ENCODE peak calls at places on chromosome 19, in six cellular contexts. D is esophagus muscularis mucosa, S is body of pancreas, Y is BE2C, F is hepatocyte, N is ovary. L is an unnamed sample. For H3K9me3, the result is how much of the 10 kb centered on the place peaks cover.

GRCh38 chr19:52170863-52171320 is 529 bp downstream of the ZNF836 start:
- DNase-seq in Y (peak), D (no peak), F (peak), N (peak), S (peak), L (peak)

GRCh38 chr19:58550362-58551122 is 4.4 kb downstream of the CHMP2A start:
- DNase-seq in N (no peak), Y (no peak), F (no peak), D (no peak), S (no peak), L (no peak)

GRCh38 chr19:41776700-41777099 is 19.7 kb upstream of the CEACAM3 start:
- DNase-seq in F (no peak), N (no peak), Y (no peak), D (no peak), S (no peak), L (no peak)

GRCh38 chr19:48249502-48250014 is 6.2 kb downstream of the CARD8 start:
- DNase-seq in D (no peak), N (no peak), Y (no peak), F (no peak), S (peak), L (no peak)

GRCh38 chr19:40266111-40266510 is 19.0 kb downstream of the AKT2 start:
- DNase-seq in S (peak), Y (no peak), D (no peak), N (no peak), F (no peak), L (no peak)

GRCh38 chr19:19774354-19775033 is 41.6 kb upstream of the ZNF14 start:
- DNase-seq in S (no peak), F (no peak), D (no peak), N (no peak), Y (no peak), L (no peak)

GRCh38 chr19:33279430-33280350 is 22.6 kb downstream of the CEBPA start:
- DNase-seq in D (no peak), S (no peak), Y (no peak), N (no peak), F (peak), L (no peak)

GRCh38 chr19:40309666-40310065 is 24.5 kb upstream of the AKT2 start:
- DNase-seq in D (no peak), N (no peak), F (no peak), S (no peak), Y (no peak), L (no peak)

GRCh38 chr19:55651236-55651635 is 3.2 kb downstream of the CCDC106 start:
- DNase-seq in S (no peak), N (peak), D (no peak), F (no peak), Y (no peak), L (no peak)

GRCh38 chr19:15944401-15944800 is 4.4 kb upstream of the OR10H4 start:
- DNase-seq in Y (no peak), F (no peak), N (no peak), S (no peak), D (no peak), L (no peak)

GRCh38 chr19:34276614-34277013 is 22.3 kb downstream of the GARRE1 start:
- DNase-seq in N (no peak), D (no peak), S (peak), Y (no peak), F (no peak), L (no peak)

GRCh38 chr19:16216744-16217670 is 19.3 kb downstream of the AP1M1 start:
- DNase-seq in F (no peak), N (no peak), Y (no peak), S (no peak), D (no peak), L (no peak)

GRCh38 chr19:29966594-29967249 is 24.7 kb downstream of the URI1 start:
- DNase-seq in Y (no peak), D (no peak), N (no peak), F (no peak), S (no peak), L (no peak)

GRCh38 chr19:6092329-6093286 is 17.7 kb downstream of the RFX2 start:
- DNase-seq in Y (peak), F (peak), N (peak), D (no peak), S (peak), L (peak)

GRCh38 chr19:29622191-29623070 is 16.3 kb downstream of the POP4 start:
- DNase-seq in S (no peak), Y (no peak), F (no peak), N (no peak), D (no peak), L (no peak)

GRCh38 chr19:39402417-39403297 is 4.0 kb upstream of the ZFP36 start:
- DNase-seq in N (peak), F (peak), D (peak), Y (peak), S (peak), L (peak)

GRCh38 chr19:35066691-35067563 is 25.4 kb downstream of the HPN start:
- DNase-seq in D (peak), Y (peak), F (peak), S (peak), N (peak), L (peak)

GRCh38 chr19:9531933-9532332 is 6.5 kb downstream of the ZNF426 start:
- DNase-seq in N (no peak), D (no peak), S (no peak), F (no peak), Y (no peak), L (no peak)

GRCh38 chr19:51433092-51433491 is 15.7 kb upstream of the SIGLEC10 start:
- DNase-seq in Y (no peak), S (no peak), F (no peak), D (no peak), N (no peak), L (no peak)

GRCh38 chr19:18915639-18916038 is 3.5 kb downstream of the COPE start:
- DNase-seq in F (no peak), N (no peak), D (no peak), Y (peak), S (peak), L (peak)

GRCh38 chr19:51146751-51147150 is 4.7 kb downstream of the SIGLEC7 start:
- DNase-seq in Y (no peak), N (no peak), D (no peak), F (no peak), S (no peak), L (no peak)

GRCh38 chr19:13417054-13417453 is 89.2 kb downstream of the CACNA1A start:
- DNase-seq in D (no peak), Y (peak), F (no peak), N (no peak), S (peak), L (no peak)

GRCh38 chr19:17877696-17878095 is 6.0 kb downstream of the SLC5A5 start:
- DNase-seq in F (no peak), S (no peak), N (no peak), Y (no peak), D (no peak), L (no peak)

GRCh38 chr19:10453852-10454251 is 33.5 kb downstream of the PDE4A start:
- DNase-seq in S (no peak), Y (no peak), D (no peak), N (no peak), F (no peak), L (no peak)

GRCh38 chr19:49641688-49642487 is at the start of gene SCAF1:
- DNase-seq in Y (peak), S (peak), N (peak), D (peak), F (peak), L (peak)

GRCh38 chr19:1251503-1252220 is 3.3 kb downstream of the MIDN start:
- DNase-seq in F (peak), S (peak), D (no peak), Y (peak), N (peak), L (no peak)

GRCh38 chr19:17562097-17562496 is 6.6 kb downstream of the COLGALT1 start:
- DNase-seq in N (no peak), D (no peak), F (no peak), S (no peak), Y (no peak), L (no peak)

GRCh38 chr19:734716-735115 is 16.2 kb upstream of the MISP start:
- DNase-seq in D (no peak), S (no peak), Y (no peak), N (no peak), F (no peak), L (no peak)

GRCh38 chr19:17524651-17525050 is 13.2 kb downstream of the PGLS start:
- DNase-seq in Y (no peak), F (no peak), S (no peak), D (no peak), N (no peak), L (no peak)

DNA sequence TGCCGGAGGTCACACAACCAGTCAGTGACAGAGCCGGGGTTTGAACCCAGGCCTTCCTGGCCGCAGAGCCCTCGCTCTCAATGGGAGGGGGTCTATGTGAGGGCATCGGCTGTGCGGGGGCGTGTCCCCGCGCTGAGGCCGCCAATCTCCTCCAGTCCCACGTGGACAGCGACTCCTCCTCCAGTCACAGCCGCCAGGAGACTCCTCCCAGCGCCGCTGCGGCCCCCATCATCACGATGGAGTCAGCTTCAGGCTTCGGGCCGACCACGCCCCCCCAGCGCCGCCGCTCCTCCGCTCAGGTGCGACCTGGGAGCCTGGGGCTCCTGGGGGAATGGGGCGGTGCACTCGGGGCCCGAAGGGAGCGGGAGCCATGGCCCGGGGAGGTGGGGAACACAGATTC is 6.0 kb downstream of the SPRED3 start:
- DNase-seq in S (no peak), Y (no peak), N (no peak), D (no peak), F (peak), L (no peak)
- H3K4me3 ChIP-seq in S (no peak), Y (no peak), N (no peak), D (no peak), F (no peak), L (no peak)

GRCh38 chr19:23531231-23531790 is 136.0 kb upstream of the ZNF91 start:
- DNase-seq in F (no peak), Y (no peak), S (no peak), D (no peak), N (no peak), L (no peak)
- H3K9me3 ChIP-seq in F (under half), Y (under half), S (under half), D (under half), N (under half), L (under half)

GRCh38 chr19:46344363-46344762 is 2.5 kb upstream of the PPP5C start:
- DNase-seq in N (no peak), D (no peak), Y (no peak), F (no peak), S (no peak), L (no peak)

GRCh38 chr19:46341937-46342336 is 5.0 kb upstream of the PPP5C start:
- DNase-seq in F (no peak), Y (no peak), D (no peak), S (no peak), N (no peak), L (no peak)

GRCh38 chr19:46339491-46339890 is 7.4 kb upstream of the PPP5C start:
- DNase-seq in F (no peak), N (no peak), D (no peak), S (no peak), Y (no peak), L (no peak)

GRCh38 chr19:46337487-46337886 is 9.4 kb upstream of the PPP5C start:
- DNase-seq in F (no peak), D (no peak), S (no peak), N (no peak), Y (no peak), L (no peak)

GRCh38 chr19:46340051-46340659 is 6.7 kb upstream of the PPP5C start:
- DNase-seq in D (no peak), Y (no peak), F (no peak), S (no peak), N (no peak), L (no peak)
- H3K4me3 ChIP-seq in D (no peak), Y (no peak), F (no peak), S (no peak), N (no peak), L (no peak)

DNA sequence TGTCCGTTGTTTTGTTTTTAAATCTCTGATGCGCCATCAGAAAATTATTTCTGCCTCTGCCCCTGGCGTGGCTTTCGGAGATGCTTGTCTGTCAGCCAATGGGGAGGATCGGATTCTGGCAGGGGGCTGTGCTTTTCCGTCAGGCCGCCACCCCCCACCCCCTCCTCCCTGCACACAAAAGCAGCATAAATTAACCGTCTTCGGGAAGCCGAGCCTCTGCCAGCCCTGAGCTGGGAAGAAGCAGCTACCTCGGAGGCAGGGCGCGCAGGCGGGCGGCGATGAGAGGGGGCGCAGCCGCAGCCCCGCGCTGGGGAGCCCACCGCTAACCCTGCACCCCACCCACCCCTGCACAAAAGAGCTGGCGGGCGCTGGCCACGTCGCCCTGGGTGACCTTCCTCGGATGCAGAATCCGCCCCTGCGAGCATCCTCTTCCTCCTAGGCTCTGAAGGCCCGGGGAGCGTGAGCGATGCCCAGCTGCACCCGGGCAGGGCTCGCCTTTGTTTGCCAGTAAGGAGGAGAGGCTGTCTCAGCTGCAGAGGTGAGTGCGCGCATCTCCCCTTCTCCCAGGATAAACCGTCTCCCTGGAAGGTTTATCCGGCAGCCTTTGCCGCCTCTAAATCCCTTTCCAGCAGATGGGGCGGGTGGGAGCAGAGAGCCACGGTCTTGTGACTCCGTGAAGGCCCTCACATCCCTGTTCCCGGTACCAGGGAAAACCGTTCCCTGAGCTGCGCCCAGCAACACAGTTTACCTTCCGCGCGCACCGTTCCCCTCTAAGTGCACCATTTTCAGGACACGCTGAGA is at the start of gene ATCAY:
- DNase-seq in F (no peak), S (no peak), Y (peak), N (no peak), D (no peak), L (peak)
- H3K9me3 ChIP-seq in F (under half), S (under half), Y (under half), N (under half), D (under half), L (under half)